ENCODE peak calls at places on chromosomes 1 and 21, in seven cellular contexts. One of them, this sample, is unnamed.

GRCh38 chr1:40014812-40015594 is 25.5 kb upstream of the CAP1 start:
- DNase-seq in AG04450: peak; percentile 76
- DNase-seq in fibroblast of lung: peak; percentile 95
- DNase-seq in HL-60: no peak
- DNase-seq in stomach: no peak
- DNase-seq in ascending aorta: no peak
- DNase-seq in upper lobe of right lung: no peak
- DNase-seq in this sample: peak; percentile 89

GRCh38 chr1:164588388-164589341 is 29.7 kb downstream of the PBX1 start:
- DNase-seq in fibroblast of lung: peak; percentile 88
- DNase-seq in upper lobe of right lung: peak; percentile 72
- DNase-seq in ascending aorta: no peak
- DNase-seq in HL-60: no peak
- DNase-seq in AG04450: peak; percentile 46
- DNase-seq in stomach: no peak
- DNase-seq in this sample: peak; percentile 66

GRCh38 chr1:2633936-2634491 is 1.2 kb upstream of the MMEL1 start:
- DNase-seq in AG04450: no peak
- DNase-seq in fibroblast of lung: no peak
- DNase-seq in ascending aorta: no peak
- DNase-seq in upper lobe of right lung: peak; percentile 61
- DNase-seq in stomach: no peak
- DNase-seq in HL-60: no peak
- DNase-seq in this sample: no peak

GRCh38 chr1:223143760-223144248 is 756 bp upstream of the TLR5 start:
- DNase-seq in stomach: peak; percentile 35
- DNase-seq in upper lobe of right lung: peak; percentile 88
- DNase-seq in fibroblast of lung: peak; percentile 25
- DNase-seq in HL-60: no peak
- DNase-seq in AG04450: no peak
- DNase-seq in ascending aorta: no peak
- DNase-seq in this sample: no peak

GRCh38 chr1:50969611-50970507 is at the start of gene CDKN2C:
- DNase-seq in stomach: peak; percentile 59
- DNase-seq in AG04450: peak; percentile 50
- DNase-seq in fibroblast of lung: peak; percentile 90
- DNase-seq in upper lobe of right lung: peak; percentile 76
- DNase-seq in ascending aorta: peak; percentile 63
- DNase-seq in HL-60: no peak
- DNase-seq in this sample: peak; percentile 70

GRCh38 chr1:14666376-14666775 is 67.9 kb downstream of the KAZN start:
- DNase-seq in AG04450: no peak
- DNase-seq in ascending aorta: no peak
- DNase-seq in HL-60: no peak
- DNase-seq in stomach: no peak
- DNase-seq in fibroblast of lung: peak; percentile 43
- DNase-seq in upper lobe of right lung: no peak
- DNase-seq in this sample: no peak

GRCh38 chr1:22489823-22490222 is 38.2 kb downstream of the ZBTB40 start:
- DNase-seq in HL-60: peak; percentile 31
- DNase-seq in stomach: no peak
- DNase-seq in ascending aorta: no peak
- DNase-seq in AG04450: no peak
- DNase-seq in fibroblast of lung: no peak
- DNase-seq in upper lobe of right lung: no peak
- DNase-seq in this sample: no peak

GRCh38 chr1:41610361-41610760 is 125.9 kb upstream of the EDN2 start:
- DNase-seq in stomach: no peak
- DNase-seq in HL-60: no peak
- DNase-seq in AG04450: no peak
- DNase-seq in ascending aorta: no peak
- DNase-seq in fibroblast of lung: no peak
- DNase-seq in upper lobe of right lung: no peak
- DNase-seq in this sample: no peak

GRCh38 chr1:200659269-200659668 is 10.4 kb downstream of the DDX59 start:
- DNase-seq in fibroblast of lung: peak; percentile 76
- DNase-seq in ascending aorta: no peak
- DNase-seq in HL-60: no peak
- DNase-seq in upper lobe of right lung: no peak
- DNase-seq in stomach: no peak
- DNase-seq in AG04450: peak; percentile 2
- DNase-seq in this sample: peak; percentile 18

GRCh38 chr1:77511440-77511840 is 171.0 kb downstream of the ZZZ3 start:
- DNase-seq in upper lobe of right lung: no peak
- DNase-seq in stomach: no peak
- DNase-seq in AG04450: peak; percentile 68
- DNase-seq in ascending aorta: no peak
- DNase-seq in HL-60: no peak
- DNase-seq in fibroblast of lung: peak; percentile 91
- DNase-seq in this sample: peak; percentile 69

GRCh38 chr1:244445320-244446181 is 6.2 kb downstream of the ADSS2 start:
- DNase-seq in stomach: no peak
- DNase-seq in HL-60: no peak
- DNase-seq in AG04450: no peak
- DNase-seq in ascending aorta: no peak
- DNase-seq in fibroblast of lung: peak; percentile 56
- DNase-seq in upper lobe of right lung: no peak
- DNase-seq in this sample: no peak

GRCh38 chr1:14876747-14877146 is 276.8 kb upstream of the TMEM51 start:
- DNase-seq in fibroblast of lung: no peak
- DNase-seq in stomach: no peak
- DNase-seq in HL-60: no peak
- DNase-seq in ascending aorta: no peak
- DNase-seq in AG04450: no peak
- DNase-seq in upper lobe of right lung: no peak
- DNase-seq in this sample: no peak

GRCh38 chr1:157852476-157852875 is 10.9 kb upstream of the CD5L start:
- DNase-seq in upper lobe of right lung: no peak
- DNase-seq in HL-60: no peak
- DNase-seq in ascending aorta: no peak
- DNase-seq in AG04450: no peak
- DNase-seq in stomach: no peak
- DNase-seq in fibroblast of lung: peak; percentile 78
- DNase-seq in this sample: no peak

GRCh38 chr21:36209626-36210171 is 53.1 kb downstream of the DOP1B start:
- DNase-seq in AG04450: peak; percentile 56
- DNase-seq in fibroblast of lung: peak; percentile 71
- DNase-seq in ascending aorta: no peak
- DNase-seq in HL-60: no peak
- DNase-seq in upper lobe of right lung: no peak
- DNase-seq in stomach: peak; percentile 70
- DNase-seq in this sample: peak; percentile 42

GRCh38 chr1:59265622-59266021 is 31.3 kb upstream of the FGGY start:
- DNase-seq in fibroblast of lung: no peak
- DNase-seq in AG04450: no peak
- DNase-seq in HL-60: no peak
- DNase-seq in upper lobe of right lung: no peak
- DNase-seq in ascending aorta: no peak
- DNase-seq in stomach: no peak
- DNase-seq in this sample: no peak

GRCh38 chr21:41133896-41134522 is 34.0 kb upstream of the BACE2 start:
- DNase-seq in upper lobe of right lung: no peak
- DNase-seq in HL-60: no peak
- DNase-seq in ascending aorta: no peak
- DNase-seq in AG04450: no peak
- DNase-seq in stomach: no peak
- DNase-seq in fibroblast of lung: peak; percentile 52
- DNase-seq in this sample: peak; percentile 28

GRCh38 chr1:150092180-150092791 is 24.7 kb downstream of the VPS45 start:
- DNase-seq in fibroblast of lung: no peak
- DNase-seq in AG04450: no peak
- DNase-seq in stomach: no peak
- DNase-seq in ascending aorta: no peak
- DNase-seq in upper lobe of right lung: no peak
- DNase-seq in HL-60: no peak
- DNase-seq in this sample: no peak

GRCh38 chr21:24011087-24011486 is 1596.2 kb downstream of the MRPL39 start:
- DNase-seq in upper lobe of right lung: no peak
- DNase-seq in stomach: no peak
- DNase-seq in ascending aorta: no peak
- DNase-seq in AG04450: no peak
- DNase-seq in fibroblast of lung: no peak
- DNase-seq in HL-60: no peak
- DNase-seq in this sample: no peak

GRCh38 chr21:31888936-31889371 is 16.1 kb downstream of the HUNK start:
- DNase-seq in fibroblast of lung: no peak
- DNase-seq in ascending aorta: no peak
- DNase-seq in AG04450: no peak
- DNase-seq in upper lobe of right lung: no peak
- DNase-seq in stomach: no peak
- DNase-seq in HL-60: no peak
- DNase-seq in this sample: no peak

GRCh38 chr1:245585252-245585959 is 430.6 kb downstream of the KIF26B start:
- DNase-seq in fibroblast of lung: peak; percentile 96
- DNase-seq in HL-60: no peak
- DNase-seq in stomach: no peak
- DNase-seq in AG04450: peak; percentile 16
- DNase-seq in upper lobe of right lung: no peak
- DNase-seq in ascending aorta: no peak
- DNase-seq in this sample: peak; percentile 69

GRCh38 chr21:42683371-42684108 is 30.1 kb downstream of the PDE9A start:
- DNase-seq in upper lobe of right lung: no peak
- DNase-seq in ascending aorta: no peak
- DNase-seq in AG04450: no peak
- DNase-seq in stomach: no peak
- DNase-seq in HL-60: no peak
- DNase-seq in fibroblast of lung: no peak
- DNase-seq in this sample: no peak

DNA sequence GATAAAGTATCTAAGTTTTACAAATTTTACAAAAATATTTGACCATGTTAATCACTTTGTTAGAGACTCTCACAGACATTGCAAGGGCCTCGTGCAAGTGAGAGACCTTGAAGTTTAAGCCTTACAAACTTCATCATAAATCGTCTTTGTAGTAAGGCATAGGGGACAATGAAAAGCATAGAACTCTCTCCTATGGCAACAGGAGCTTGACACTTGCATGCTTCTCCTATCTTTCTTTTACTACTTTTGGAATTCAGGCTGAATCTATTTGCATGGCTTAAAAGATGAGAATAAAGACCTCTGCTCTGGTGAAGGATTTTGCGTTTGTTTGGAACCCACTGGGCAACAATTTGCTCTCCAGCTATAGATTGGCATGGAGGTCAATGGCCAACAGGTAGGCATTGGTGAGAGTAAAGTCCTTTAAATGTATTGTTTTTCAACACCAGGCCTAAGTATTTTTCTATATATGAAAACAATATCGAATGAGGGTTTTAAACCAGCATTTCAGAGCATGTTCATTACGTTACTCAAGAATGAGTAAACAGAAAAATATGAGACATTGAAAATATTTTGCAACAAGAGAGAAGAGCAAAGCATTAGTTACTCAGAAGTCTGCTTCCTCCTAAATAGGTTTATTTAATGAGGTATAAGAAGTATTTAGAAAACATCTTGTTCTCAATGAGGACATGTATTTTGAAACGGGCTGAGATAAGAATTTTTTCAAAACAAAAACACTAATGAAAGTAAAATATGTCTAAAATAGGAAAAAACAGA is 192.2 kb downstream of the TGFB2 start:
- DNase-seq in stomach: no peak
- DNase-seq in upper lobe of right lung: no peak
- DNase-seq in AG04450: peak; percentile 26
- DNase-seq in ascending aorta: no peak
- DNase-seq in fibroblast of lung: peak; percentile 71
- DNase-seq in HL-60: no peak
- DNase-seq in this sample: no peak
- H3K27ac ChIP-seq in stomach: no peak overlapping the region
- H3K27ac ChIP-seq in upper lobe of right lung: no peak overlapping the region
- H3K27ac ChIP-seq in AG04450: no peak overlapping the region
- H3K27ac ChIP-seq in ascending aorta: no peak overlapping the region
- H3K27ac ChIP-seq in fibroblast of lung: peak overlapping the region; percentile 31
- H3K27ac ChIP-seq in HL-60: no peak overlapping the region
- H3K27ac ChIP-seq in this sample: peak overlapping the region; percentile 55

DNA sequence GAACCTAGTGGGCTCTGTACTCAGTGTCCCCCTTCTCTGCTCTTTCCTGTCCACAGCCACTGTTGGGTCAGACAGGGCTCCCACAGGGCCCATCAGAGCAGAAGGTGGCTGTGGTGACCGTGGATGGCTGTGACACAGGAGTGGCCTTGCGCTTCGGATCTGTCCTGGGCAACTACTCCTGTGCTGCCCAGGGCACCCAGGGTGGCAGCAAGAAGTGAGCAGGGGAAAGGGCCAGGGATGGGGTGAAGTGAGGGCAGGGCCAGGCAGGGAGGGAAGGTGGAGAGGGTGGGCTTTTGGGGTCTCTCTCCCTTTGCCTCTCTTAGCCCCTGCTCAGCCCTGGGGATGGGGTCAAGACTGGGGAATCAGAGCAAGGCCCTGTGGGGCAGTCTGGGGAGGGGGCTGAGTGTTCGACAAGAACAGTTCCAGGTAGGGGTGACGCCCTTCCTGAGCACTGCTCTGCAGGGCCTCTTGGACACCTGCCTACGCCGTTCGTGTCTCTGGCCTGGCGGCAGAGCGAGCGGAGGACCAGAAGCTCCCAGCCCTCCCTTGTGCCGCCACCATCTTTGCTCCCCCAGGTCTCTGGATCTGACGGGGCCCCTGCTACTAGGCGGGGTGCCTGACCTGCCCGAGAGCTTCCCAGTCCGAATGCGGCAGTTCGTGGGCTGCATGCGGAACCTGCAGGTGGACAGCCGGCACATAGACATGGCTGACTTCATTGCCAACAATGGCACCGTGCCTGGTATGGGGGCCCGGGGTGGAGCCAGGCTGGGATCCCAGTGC is 13.1 kb downstream of the CELSR2 start:
- DNase-seq in upper lobe of right lung: no peak
- DNase-seq in AG04450: no peak
- DNase-seq in fibroblast of lung: no peak
- DNase-seq in HL-60: no peak
- DNase-seq in stomach: no peak
- DNase-seq in ascending aorta: no peak
- DNase-seq in this sample: no peak
- H3K27ac ChIP-seq in upper lobe of right lung: no peak overlapping the region
- H3K27ac ChIP-seq in AG04450: no peak overlapping the region
- H3K27ac ChIP-seq in fibroblast of lung: no peak overlapping the region
- H3K27ac ChIP-seq in HL-60: no peak overlapping the region
- H3K27ac ChIP-seq in stomach: no peak overlapping the region
- H3K27ac ChIP-seq in ascending aorta: no peak overlapping the region
- H3K27ac ChIP-seq in this sample: no peak overlapping the region

DNA sequence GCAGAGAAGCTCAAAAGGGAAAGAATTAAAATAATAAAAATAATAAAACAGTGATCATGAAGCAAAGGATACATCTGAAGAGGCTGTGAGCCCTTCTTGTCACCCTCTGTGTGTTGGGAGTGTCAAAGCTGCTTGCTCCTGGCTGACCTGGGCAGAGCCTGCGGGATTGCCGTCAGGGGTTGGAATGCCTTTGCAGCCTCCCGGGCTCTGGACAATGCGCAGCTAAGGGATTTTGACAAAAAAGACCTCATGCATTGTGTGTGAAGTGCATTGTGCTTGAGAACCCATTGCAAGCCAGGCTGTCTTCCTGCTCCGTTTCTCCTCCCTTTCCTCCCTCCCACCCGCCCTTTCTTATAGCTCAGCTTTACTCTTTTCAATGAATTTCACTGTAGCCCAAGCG is 192.3 kb downstream of the CACNA1E start:
- DNase-seq in fibroblast of lung: no peak
- DNase-seq in ascending aorta: no peak
- DNase-seq in HL-60: no peak
- DNase-seq in stomach: no peak
- DNase-seq in AG04450: no peak
- DNase-seq in upper lobe of right lung: no peak
- DNase-seq in this sample: no peak
- H3K27ac ChIP-seq in fibroblast of lung: no peak overlapping the region
- H3K27ac ChIP-seq in ascending aorta: no peak overlapping the region
- H3K27ac ChIP-seq in HL-60: no peak overlapping the region
- H3K27ac ChIP-seq in stomach: no peak overlapping the region
- H3K27ac ChIP-seq in AG04450: no peak overlapping the region
- H3K27ac ChIP-seq in upper lobe of right lung: no peak overlapping the region
- H3K27ac ChIP-seq in this sample: no peak overlapping the region

GRCh38 chr1:169025412-169025811 is 81.1 kb upstream of the ATP1B1 start:
- DNase-seq in ascending aorta: no peak
- DNase-seq in upper lobe of right lung: no peak
- DNase-seq in HL-60: no peak
- DNase-seq in AG04450: no peak
- DNase-seq in fibroblast of lung: no peak
- DNase-seq in stomach: no peak
- DNase-seq in this sample: no peak
- H3K27ac ChIP-seq in ascending aorta: no peak overlapping the region
- H3K27ac ChIP-seq in upper lobe of right lung: no peak overlapping the region
- H3K27ac ChIP-seq in HL-60: no peak overlapping the region
- H3K27ac ChIP-seq in AG04450: no peak overlapping the region
- H3K27ac ChIP-seq in fibroblast of lung: no peak overlapping the region
- H3K27ac ChIP-seq in stomach: no peak overlapping the region
- H3K27ac ChIP-seq in this sample: no peak overlapping the region

This sample was measured in brain microvascular endothelial cell.